ENCODE peak calls at places on chromosome 22, in eight cellular contexts. Y is choroid plexus epithelial cell; R is activated CD8-positive, alpha-beta memory T cell treated with anti-CD3 and anti-CD28 coated beads for 1 hour; D is GM18507; U is left ventricle myocardium inferior; E is K562; T is M059J; M is NCI-H1694. Z is an unnamed sample.

GRCh38 chr22:29004647-29005371 is 56.8 kb downstream of the C22orf31 start:
- DNase-seq in Y (peak; percentile 45), R (no peak), D (no peak), U (peak; percentile 43), E (no peak), T (no peak), M (no peak), Z (peak; percentile 46)

GRCh38 chr22:28882878-28883656 is at the start of gene ZNRF3:
- DNase-seq in Y (peak; percentile 97), R (peak; percentile 87), D (peak; percentile 71), U (peak; percentile 92), E (peak; percentile 89), T (peak; percentile 77), M (no peak), Z (peak; percentile 91)

GRCh38 chr22:40628354-40629042 is 8.0 kb downstream of the MRTFA start:
- DNase-seq in Y (peak; percentile 28), R (no peak), D (no peak), U (no peak), E (no peak), T (peak; percentile 86), M (no peak), Z (peak; percentile 34)

GRCh38 chr22:49553518-49554295 is 274.0 kb downstream of the BRD1 start:
- DNase-seq in Y (no peak), R (no peak), D (no peak), U (no peak), E (no peak), T (peak; percentile 3), M (no peak), Z (no peak)

GRCh38 chr22:39142088-39142667 is 10.3 kb downstream of the CBX7 start:
- DNase-seq in Y (no peak), R (no peak), D (no peak), U (no peak), E (no peak), T (no peak), M (no peak), Z (no peak)

GRCh38 chr22:49260681-49261580 is 566.7 kb downstream of the BRD1 start:
- DNase-seq in Y (no peak), R (no peak), D (no peak), U (no peak), E (no peak), T (no peak), M (no peak), Z (no peak)

GRCh38 chr22:48511211-48511610 is 1316.5 kb downstream of the BRD1 start:
- DNase-seq in Y (no peak), R (no peak), D (no peak), U (no peak), E (no peak), T (no peak), M (no peak), Z (no peak)

GRCh38 chr22:43305806-43306205 is 37.4 kb downstream of the SCUBE1 start:
- DNase-seq in Y (no peak), R (no peak), D (no peak), U (peak; percentile 71), E (no peak), T (peak; percentile 30), M (no peak), Z (no peak)

GRCh38 chr22:42879371-42880021 is 22.4 kb upstream of the ARFGAP3 start:
- DNase-seq in Y (no peak), R (no peak), D (no peak), U (no peak), E (no peak), T (no peak), M (no peak), Z (no peak)

GRCh38 chr22:46741974-46742519 is 4.0 kb upstream of the CERK start:
- DNase-seq in Y (no peak), R (no peak), D (no peak), U (no peak), E (no peak), T (no peak), M (no peak), Z (no peak)

GRCh38 chr22:21734540-21735197 is 925 bp downstream of the YPEL1 start:
- DNase-seq in Y (no peak), R (no peak), D (no peak), U (no peak), E (no peak), T (no peak), M (no peak), Z (no peak)

GRCh38 chr22:17920145-17920605 is 104.2 kb downstream of the MICAL3 start:
- DNase-seq in Y (peak; percentile 56), R (no peak), D (no peak), U (peak; percentile 76), E (peak; percentile 94), T (no peak), M (no peak), Z (peak; percentile 71)